ENCODE peak calls at places on chromosomes 2 and 18, in four cellular contexts. X is RWPE1, W is mucosa of descending colon, C is GM12865. R is an unnamed sample.

GRCh38 chr2:48515588-48515987 is 14.4 kb upstream of the STON1 start:
- DNase-seq in C (no peak), W (no peak), X (no peak), R (no peak)

GRCh38 chr2:178173657-178174056 is 20.7 kb upstream of the OSBPL6 start:
- DNase-seq in W (no peak), C (no peak), X (no peak), R (no peak)

GRCh38 chr2:10531874-10532273 is 83.7 kb upstream of the ODC1 start:
- DNase-seq in W (no peak), C (no peak), X (no peak), R (no peak)

GRCh38 chr2:158529379-158530110 is 72.8 kb downstream of the PKP4 start:
- DNase-seq in C (no peak), X (no peak), W (no peak), R (no peak)

GRCh38 chr2:26536371-26537068 is 58.6 kb upstream of the OTOF start:
- DNase-seq in X (no peak), W (no peak), C (no peak), R (no peak)

GRCh38 chr2:18118703-18119102 is 240.2 kb downstream of the KCNS3 start:
- DNase-seq in X (no peak), C (no peak), W (no peak), R (no peak)

GRCh38 chr2:65754219-65754618 is 321.8 kb upstream of the SPRED2 start:
- DNase-seq in W (peak), C (no peak), X (peak), R (no peak)

GRCh38 chr2:225401001-225401400 is 1.5 kb downstream of the NYAP2 start:
- DNase-seq in W (no peak), C (no peak), X (no peak), R (no peak)

GRCh38 chr18:415627-416612 is 84.6 kb downstream of the COLEC12 start:
- DNase-seq in C (no peak), W (no peak), X (peak), R (no peak)

GRCh38 chr2:6008186-6008585 is 316.0 kb downstream of the SOX11 start:
- DNase-seq in X (no peak), C (no peak), W (no peak), R (no peak)

GRCh38 chr2:44207102-44207501 is 38.4 kb downstream of the PPM1B start:
- DNase-seq in W (no peak), C (no peak), X (no peak), R (no peak)

GRCh38 chr2:196967126-196967525 is 40.6 kb upstream of the PGAP1 start:
- DNase-seq in X (no peak), W (peak), C (no peak), R (no peak)

DNA sequence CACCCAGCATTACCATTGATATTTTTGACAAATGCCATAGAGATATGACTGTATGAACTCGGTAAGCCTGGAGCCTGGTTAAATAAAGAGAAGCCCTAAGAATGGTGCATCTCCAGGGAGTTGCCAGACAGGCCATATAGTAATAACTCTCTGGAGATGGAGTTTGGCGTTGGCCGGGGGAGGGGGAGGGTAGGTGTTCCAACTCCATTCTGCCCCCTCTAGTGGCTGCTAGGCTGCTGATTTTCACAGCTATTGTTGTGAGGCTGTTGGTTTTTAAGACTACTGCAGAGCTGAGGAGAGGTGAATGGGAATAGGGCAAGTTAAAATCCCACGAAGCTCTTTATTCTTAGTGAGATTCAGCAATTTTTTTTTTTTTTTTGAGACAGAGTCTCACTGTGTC is 99.9 kb downstream of the GALNT14 start:
- DNase-seq in W (peak), C (no peak), X (no peak), R (peak)
- TF ChIP-seq CTCF in W (no peak), C (no peak), X (no peak), R (no peak)

DNA sequence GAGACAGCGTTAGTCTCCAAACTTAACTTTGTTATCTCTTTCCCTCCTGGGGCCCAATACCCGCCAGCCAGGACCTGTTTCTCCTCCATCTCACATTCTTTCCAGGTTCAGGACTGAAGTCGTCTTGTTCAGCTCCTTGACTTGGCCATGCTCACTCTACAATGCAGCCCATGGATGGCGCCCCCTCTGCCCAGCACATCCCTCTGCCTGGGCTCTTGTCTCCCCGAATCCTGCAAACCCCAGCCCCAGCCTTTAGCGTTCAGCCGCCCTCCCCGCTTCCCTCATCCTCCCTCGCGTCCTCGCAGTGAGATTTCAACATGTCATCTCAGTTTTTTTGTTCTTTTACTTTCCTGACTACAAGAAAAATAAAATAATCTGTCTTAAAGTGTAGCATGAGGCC is 1.2 kb downstream of the FAM178B start:
- DNase-seq in C (no peak), X (no peak), W (no peak), R (no peak)
- TF ChIP-seq CTCF in C (no peak), X (no peak), W (no peak), R (no peak)

GRCh38 chr18:76213996-76214395 is 281.0 kb downstream of the ZNF516 start:
- DNase-seq in W (no peak), X (no peak), C (no peak), R (no peak)

GRCh38 chr18:76209597-76209996 is 285.4 kb downstream of the ZNF516 start:
- DNase-seq in X (peak), C (peak), W (no peak), R (no peak)

GRCh38 chr18:76216096-76216495 is 278.9 kb downstream of the ZNF516 start:
- DNase-seq in X (no peak), W (no peak), C (no peak), R (no peak)

GRCh38 chr18:76208632-76209308 is 286.3 kb downstream of the ZNF516 start:
- DNase-seq in W (no peak), C (peak), X (no peak), R (no peak)

GRCh38 chr18:76212958-76213357 is 282.1 kb downstream of the ZNF516 start:
- DNase-seq in W (no peak), C (peak), X (no peak), R (no peak)
- TF ChIP-seq CTCF in W (no peak), C (no peak), X (no peak), R (no peak)

DNA sequence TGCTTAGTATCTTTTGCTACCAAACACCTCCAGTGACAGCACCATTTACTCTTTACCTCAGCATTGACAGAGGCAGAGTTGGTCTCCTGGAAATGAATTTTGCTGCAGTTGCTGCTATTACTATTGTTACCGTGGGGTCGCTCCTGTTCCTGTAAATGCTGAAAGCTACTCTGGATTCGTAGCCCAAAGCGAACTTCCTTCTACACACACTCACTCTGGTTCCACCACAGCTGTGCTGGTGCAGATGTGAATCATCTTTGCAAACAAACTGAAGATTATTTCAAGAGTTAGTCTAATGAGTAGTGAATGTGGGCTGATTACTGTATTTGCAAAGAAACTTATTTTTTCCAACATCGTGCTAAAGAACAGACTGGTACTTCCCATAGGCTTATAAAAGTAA is 303.9 kb downstream of the LPIN1 start:
- DNase-seq in W (no peak), X (peak), C (peak), R (no peak)
- TF ChIP-seq CTCF in W (no peak), X (no peak), C (peak), R (no peak)

DNA sequence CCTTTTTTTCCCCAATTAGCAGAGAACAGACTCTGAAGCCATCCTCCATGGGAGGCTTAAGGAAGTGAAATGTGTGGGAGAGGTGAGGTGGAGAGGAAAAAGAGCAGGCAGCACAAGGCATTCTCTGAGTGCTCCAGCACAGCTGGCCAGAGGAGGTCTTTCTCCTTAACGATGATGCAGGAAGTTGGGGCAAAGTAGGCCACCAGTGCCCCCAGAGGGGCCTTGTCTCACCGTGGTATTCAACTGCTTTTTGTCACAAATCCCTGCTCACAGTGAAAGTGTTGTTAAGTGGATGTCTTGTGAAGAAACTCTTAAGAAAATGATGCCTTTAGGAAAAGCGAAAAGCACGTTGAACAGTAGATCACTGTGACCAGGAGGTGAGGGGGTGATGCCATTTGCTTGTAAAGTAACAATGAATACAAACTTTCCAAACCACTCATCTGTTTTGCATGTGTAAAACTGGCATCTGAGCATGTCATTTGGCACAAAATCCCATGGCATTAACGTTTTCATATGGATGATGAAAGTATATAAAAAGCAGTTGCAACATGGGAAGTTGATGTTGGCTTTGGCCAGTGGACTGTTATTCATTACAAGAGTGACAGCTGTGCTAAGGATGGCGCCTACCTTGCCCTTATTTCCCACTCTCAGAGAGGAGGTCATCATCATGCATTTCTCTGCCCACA is 49.2 kb upstream of the CDC42EP3 start:
- DNase-seq in W (no peak), C (no peak), X (no peak), R (no peak)
- TF ChIP-seq CTCF in W (no peak), C (no peak), X (no peak), R (no peak)

GRCh38 chr2:195590866-195591215 is 66.2 kb upstream of the SLC39A10 start:
- DNase-seq in W (peak), C (no peak), X (no peak), R (peak)

GRCh38 chr2:195590199-195590865 is 66.7 kb upstream of the SLC39A10 start:
- DNase-seq in X (no peak), W (no peak), C (no peak), R (no peak)

GRCh38 chr2:195594916-195595694 is 61.9 kb upstream of the SLC39A10 start:
- DNase-seq in C (no peak), W (no peak), X (no peak), R (no peak)

GRCh38 chr2:195594248-195594647 is 62.8 kb upstream of the SLC39A10 start:
- DNase-seq in W (no peak), C (peak), X (no peak), R (no peak)

DNA sequence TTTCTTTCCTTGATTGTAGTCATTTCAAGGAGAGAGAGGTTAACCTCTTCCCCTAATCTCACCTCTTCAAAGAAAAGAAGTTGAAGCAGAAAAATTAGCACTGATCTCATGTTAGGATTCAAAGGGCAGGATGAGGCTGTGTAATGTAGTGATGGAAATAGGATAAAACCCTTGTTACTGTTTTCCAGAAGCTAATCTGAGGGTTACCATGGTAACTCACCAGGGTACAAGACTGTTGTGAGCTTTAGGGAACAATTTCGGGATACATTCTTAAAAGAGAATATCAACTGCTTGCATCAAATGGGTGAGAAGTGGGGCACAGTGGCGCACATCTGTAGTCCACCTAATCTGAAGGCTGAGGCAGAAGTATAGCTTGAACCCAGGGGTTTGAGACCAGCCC is 64.9 kb upstream of the SLC39A10 start:
- DNase-seq in W (no peak), X (no peak), C (no peak), R (no peak)
- TF ChIP-seq CTCF in W (no peak), X (no peak), C (no peak), R (no peak)

GRCh38 chr2:167966367-167966766 is 281.0 kb downstream of the STK39 start:
- DNase-seq in C (no peak), X (no peak), W (no peak), R (no peak)

GRCh38 chr2:167965907-167966306 is 281.5 kb downstream of the STK39 start:
- DNase-seq in W (no peak), C (no peak), X (no peak), R (no peak)

GRCh38 chr2:167963899-167964649 is 283.3 kb downstream of the STK39 start:
- DNase-seq in C (no peak), W (no peak), X (no peak), R (no peak)

GRCh38 chr2:167962436-167963226 is 284.8 kb downstream of the STK39 start:
- DNase-seq in X (no peak), C (no peak), W (no peak), R (no peak)

DNA sequence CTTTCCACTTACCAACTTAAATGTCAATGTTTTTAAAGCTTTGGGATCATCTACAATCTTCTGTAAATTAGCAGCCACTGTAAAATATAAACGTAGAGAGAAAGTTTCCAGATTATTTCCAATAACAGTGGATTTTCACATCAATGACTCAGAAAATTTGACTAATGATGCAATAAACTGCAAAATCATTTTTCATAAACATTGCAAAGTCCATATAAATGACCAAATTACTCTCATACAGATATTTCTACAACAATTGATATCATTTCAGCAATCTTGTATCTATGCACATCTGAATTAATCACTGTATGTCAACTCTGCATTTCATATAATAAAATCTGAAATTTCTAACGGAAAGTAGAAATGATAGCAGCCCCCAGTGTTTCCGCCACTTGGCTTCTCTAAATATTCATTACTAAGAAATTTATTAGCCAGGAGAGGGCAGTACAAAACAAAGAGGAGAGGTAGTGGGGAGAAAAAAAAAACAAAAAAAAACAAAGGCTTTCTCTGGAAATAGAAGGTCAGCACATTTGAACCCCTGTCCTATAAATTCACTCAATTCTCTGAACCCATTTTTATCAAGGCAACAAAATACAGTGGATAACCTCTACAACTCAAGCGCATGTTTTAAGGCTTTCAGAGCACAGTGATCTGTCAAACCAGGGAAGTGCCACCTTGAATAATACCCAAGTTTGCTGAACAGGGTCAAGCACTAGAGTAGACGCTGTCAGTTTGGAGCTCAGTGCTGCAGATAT is 282.6 kb downstream of the STK39 start:
- DNase-seq in W (no peak), C (no peak), X (no peak), R (no peak)
- TF ChIP-seq CTCF in W (no peak), C (no peak), X (no peak), R (no peak)

DNA sequence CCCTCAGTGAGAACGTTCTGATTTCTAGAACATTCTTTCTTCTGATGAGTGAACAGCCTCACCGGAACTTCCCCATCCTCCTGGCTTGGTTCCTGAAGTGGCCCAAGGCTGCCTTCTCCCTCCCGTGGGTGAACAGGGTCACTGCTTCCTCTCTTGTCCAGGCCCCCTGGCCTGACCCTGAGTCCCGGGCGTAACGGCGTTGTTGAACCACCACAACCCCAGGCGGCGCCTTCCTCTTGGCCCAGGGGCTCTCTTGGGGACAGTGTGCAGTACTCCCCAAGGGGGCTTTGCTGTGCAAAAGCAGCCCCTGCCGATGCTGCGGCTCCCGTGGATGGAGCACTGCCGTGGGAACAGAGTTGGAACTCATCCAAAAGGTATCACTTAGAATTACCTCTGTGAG is 147.2 kb downstream of the TSN start:
- DNase-seq in W (no peak), X (no peak), C (no peak), R (no peak)
- TF ChIP-seq CTCF in W (no peak), X (no peak), C (no peak), R (no peak)

GRCh38 chr18:48337053-48337452 is 72.1 kb downstream of the ZBTB7C start:
- DNase-seq in X (no peak), W (no peak), C (no peak), R (no peak)

GRCh38 chr18:48335829-48336228 is 73.4 kb downstream of the ZBTB7C start:
- DNase-seq in X (no peak), C (no peak), W (no peak), R (no peak)

GRCh38 chr18:48338915-48339314 is 70.3 kb downstream of the ZBTB7C start:
- DNase-seq in C (no peak), W (no peak), X (no peak), R (no peak)

GRCh38 chr18:48334845-48335244 is 74.3 kb downstream of the ZBTB7C start:
- DNase-seq in X (no peak), W (no peak), C (no peak), R (no peak)

GRCh38 chr18:48336332-48336731 is 72.9 kb downstream of the ZBTB7C start:
- DNase-seq in W (no peak), C (no peak), X (no peak), R (no peak)
- TF ChIP-seq CTCF in W (no peak), C (no peak), X (no peak), R (no peak)

GRCh38 chr2:120177973-120178372 is 45.2 kb downstream of the TMEM185B start:
- DNase-seq in W (no peak), C (peak), X (no peak), R (no peak)

GRCh38 chr2:120175000-120175581 is 48.1 kb downstream of the TMEM185B start:
- DNase-seq in X (peak), W (peak), C (peak), R (peak)

GRCh38 chr2:120180066-120180465 is 43.1 kb downstream of the TMEM185B start:
- DNase-seq in C (no peak), W (no peak), X (no peak), R (no peak)

GRCh38 chr2:120176526-120176925 is 46.7 kb downstream of the TMEM185B start:
- DNase-seq in C (no peak), X (no peak), W (no peak), R (no peak)

GRCh38 chr2:120177011-120177621 is 46.1 kb downstream of the TMEM185B start:
- DNase-seq in W (peak), C (peak), X (peak), R (no peak)
- TF ChIP-seq CTCF in W (no peak), C (peak), X (peak), R (no peak)

R was measured in Calu3.